ENCODE peak calls at places on chromosomes 4 and X, in six cellular contexts. W, U, G, F, B and C are unnamed samples.

GRCh38 chr4:131974730-131975129 is 1174.4 kb upstream of the PCDH10 start:
- DNase-seq in F (no peak), B (no peak), U (no peak), W (no peak), G (no peak), C (peak; percentile 32)

GRCh38 chr4:30434656-30435055 is 285.5 kb upstream of the PCDH7 start:
- DNase-seq in W (no peak), B (no peak), G (no peak), F (no peak), U (no peak), C (no peak)

GRCh38 chr4:154332681-154333421 is 158.7 kb downstream of the DCHS2 start:
- DNase-seq in U (peak; percentile 11), W (peak; percentile 47), F (peak; percentile 20), B (peak; percentile 9), G (peak; percentile 2), C (no peak)

GRCh38 chr4:111040904-111041303 is 418.0 kb upstream of the PITX2 start:
- DNase-seq in B (no peak), F (no peak), U (no peak), W (no peak), G (no peak), C (no peak)

GRCh38 chr4:30721353-30722091 is 1.4 kb downstream of the PCDH7 start:
- DNase-seq in W (peak; percentile 42), U (peak; percentile 46), F (peak; percentile 22), B (no peak), G (peak; percentile 44), C (peak; percentile 86)

GRCh38 chr4:61507091-61507490 is 307.0 kb downstream of the ADGRL3 start:
- DNase-seq in G (no peak), B (no peak), W (no peak), F (no peak), U (no peak), C (no peak)

GRCh38 chr4:2285665-2286381 is 23.9 kb upstream of the MXD4 start:
- DNase-seq in B (no peak), F (no peak), U (no peak), W (no peak), G (no peak), C (peak; percentile 50)

GRCh38 chr4:112813790-112814189 is 176.8 kb downstream of the LARP7 start:
- DNase-seq in B (peak; percentile 33), W (no peak), U (no peak), F (no peak), G (peak; percentile 34), C (no peak)

GRCh38 chrX:84501798-84502628 is at the start of gene HDX:
- DNase-seq in F (peak; percentile 89), W (peak; percentile 86), U (peak; percentile 83), B (peak; percentile 83), G (peak; percentile 81), C (peak; percentile 66)

GRCh38 chrX:57821703-57822375 is 88.4 kb downstream of the ZXDA start:
- DNase-seq in F (peak; percentile 36), U (no peak), B (peak; percentile 31), G (peak; percentile 55), W (no peak), C (no peak)

GRCh38 chr4:120965938-120966337 is 43.4 kb upstream of the PRDM5 start:
- DNase-seq in G (no peak), B (no peak), U (no peak), W (no peak), F (no peak), C (no peak)

GRCh38 chr4:25863347-25863784 is 578 bp upstream of the SEL1L3 start:
- DNase-seq in B (no peak), F (peak; percentile 93), W (no peak), U (peak; percentile 19), G (no peak), C (peak; percentile 81)

GRCh38 chrX:67693928-67694327 is 150.1 kb downstream of the AR start:
- DNase-seq in G (no peak), F (no peak), U (no peak), W (no peak), B (no peak), C (peak; percentile 11)

GRCh38 chrX:150478496-150479492 is 89.6 kb upstream of the MTM1 start:
- DNase-seq in G (no peak), F (no peak), B (no peak), W (no peak), U (no peak), C (no peak)

GRCh38 chrX:150084474-150085229 is 146.4 kb upstream of the EOLA2 start:
- DNase-seq in F (no peak), U (no peak), B (peak; percentile 56), G (peak; percentile 77), W (no peak), C (peak; percentile 73)

GRCh38 chr4:39118034-39118658 is 56.1 kb downstream of the KLHL5 start:
- DNase-seq in G (no peak), F (no peak), U (no peak), W (no peak), B (no peak), C (no peak)

GRCh38 chr4:142480244-142480643 is 365.9 kb downstream of the INPP4B start:
- DNase-seq in B (peak; percentile 74), F (no peak), G (peak; percentile 37), W (no peak), U (no peak), C (no peak)

GRCh38 chr4:16264798-16265197 is 38.5 kb upstream of the TAPT1 start:
- DNase-seq in B (peak; percentile 12), W (no peak), F (no peak), G (peak; percentile 58), U (no peak), C (no peak)

GRCh38 chr4:113336556-113336955 is 287.1 kb downstream of the ANK2 start:
- DNase-seq in F (no peak), B (no peak), U (no peak), W (no peak), G (no peak), C (no peak)

GRCh38 chr4:123235431-123235830 is 161.2 kb upstream of the SPRY1 start:
- DNase-seq in B (peak; percentile 23), F (no peak), G (peak; percentile 61), U (no peak), W (no peak), C (peak; percentile 25)

GRCh38 chr4:87224036-87224923 is 3.9 kb upstream of the KLHL8 start:
- DNase-seq in W (no peak), B (no peak), F (no peak), G (no peak), U (no peak), C (no peak)

GRCh38 chr4:95428216-95429085 is 120.3 kb downstream of the UNC5C start:
- DNase-seq in W (no peak), F (no peak), B (no peak), G (no peak), U (no peak), C (no peak)

GRCh38 chr4:128068927-128069326 is 7.8 kb downstream of the LARP1B start:
- DNase-seq in F (no peak), U (no peak), W (no peak), G (peak; percentile 24), B (peak; percentile 20), C (no peak)

GRCh38 chr4:185881427-185881826 is 69.4 kb upstream of the SORBS2 start:
- DNase-seq in F (no peak), U (no peak), B (peak; percentile 30), G (no peak), W (no peak), C (no peak)

GRCh38 chr4:128186623-128187022 is 101.0 kb downstream of the PGRMC2 start:
- DNase-seq in U (no peak), G (no peak), B (no peak), W (no peak), F (no peak), C (no peak)

DNA sequence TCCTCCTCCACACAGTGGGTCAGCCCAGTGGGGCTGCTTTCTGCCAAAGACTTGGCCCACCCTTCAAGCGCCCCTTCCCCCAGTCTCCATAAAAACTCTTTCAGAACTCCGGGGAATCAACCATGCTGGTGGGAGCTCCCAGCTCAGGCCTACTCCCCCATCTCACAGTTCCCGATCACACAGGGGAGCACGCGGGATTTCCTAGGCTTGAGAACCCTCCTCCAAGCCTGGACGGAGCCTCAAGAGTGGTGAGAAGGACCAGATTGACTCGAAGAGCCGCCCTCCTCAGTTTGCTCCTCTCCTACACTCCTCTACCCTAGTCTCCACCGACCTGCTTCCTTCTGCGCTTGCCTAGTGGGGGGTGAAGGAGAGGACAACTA is 77.4 kb downstream of the RLIM start:
- DNase-seq in B (peak; percentile 2), U (no peak), F (no peak), W (no peak), G (peak; percentile 33), C (peak; percentile 75)
- H3K4me3 ChIP-seq in B (peak overlapping the region; percentile 51), U (peak overlapping the region; percentile 55), F (peak overlapping the region; percentile 47), W (peak overlapping the region; percentile 55), G (peak overlapping the region; percentile 38), C (peak overlapping the region; percentile 69)

GRCh38 chr4:182916483-182917181 is 554 bp downstream of the DCTD start:
- DNase-seq in F (peak; percentile 47), B (peak; percentile 60), G (peak; percentile 79), U (peak; percentile 62), W (peak; percentile 59), C (peak; percentile 94)
- TF ChIP-seq CTCF in F (no peak), B (no peak), G (no peak), U (no peak), W (no peak), C (no peak)

GRCh38 chrX:145848451-145848850 is 30.8 kb downstream of the SLITRK2 start:
- DNase-seq in F (no peak), W (no peak), B (no peak), G (no peak), U (no peak), C (no peak)
- H3K27me3 ChIP-seq in F (no peaks in the 10 kb centered on the region), W (no peaks in the 10 kb centered on the region), B (no peaks in the 10 kb centered on the region), G (no peaks in the 10 kb centered on the region), U (no peaks in the 10 kb centered on the region), C (no peaks in the 10 kb centered on the region)

GRCh38 chr4:136637071-136637777 is 895.1 kb downstream of the PCDH18 start:
- DNase-seq in G (peak; percentile 4), W (no peak), F (no peak), U (no peak), B (peak; percentile 18), C (peak; percentile 25)

GRCh38 chr4:136636155-136636554 is 896.1 kb downstream of the PCDH18 start:
- DNase-seq in W (no peak), U (no peak), F (no peak), G (no peak), B (no peak), C (no peak)

DNA sequence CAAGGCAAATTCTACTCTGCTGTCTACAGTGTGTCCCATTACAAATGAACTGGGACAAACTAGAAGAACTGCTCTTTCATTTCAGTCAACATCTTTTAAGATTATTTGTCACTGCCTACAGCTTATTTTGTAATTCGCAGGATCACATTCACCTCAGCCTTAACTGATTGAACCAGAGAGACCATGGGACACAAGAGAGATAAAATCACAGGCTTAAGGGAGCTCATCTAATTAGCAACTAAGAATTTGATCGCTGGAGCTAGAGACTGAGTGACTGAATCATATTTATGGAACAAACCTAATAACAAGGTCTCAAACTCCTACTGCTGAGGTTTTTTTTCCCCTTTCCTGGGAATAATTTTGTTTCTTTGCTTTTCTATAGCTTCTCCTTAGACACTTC is 898.2 kb downstream of the PCDH18 start:
- DNase-seq in U (no peak), G (no peak), W (no peak), B (no peak), F (no peak), C (no peak)
- H3K4me3 ChIP-seq in U (no peak overlapping the region), G (no peak overlapping the region), W (no peak overlapping the region), B (no peak overlapping the region), F (no peak overlapping the region), C (no peak overlapping the region)